ENCODE peak calls at places on chromosomes 3 and 15, in six cellular contexts. P is stromal cell of bone marrow; F is stimulated activated CD8-positive, alpha-beta memory T cell treated with anti-CD3 and anti-CD28 coated beads, Interleukin-4, amount 100 ng/mL, for 4 hours; Y is AG20443; L is endothelial cell of umbilical vein; S is activated CD8-positive, alpha-beta T cell treated with anti-CD3 and anti-CD28 coated beads for 36 hours. N is an unnamed sample.

GRCh38 chr15:47803767-47804166 is 86.5 kb downstream of the SEMA6D start:
- DNase-seq in P (peak; percentile 37), F (no peak), Y (no peak), L (no peak), S (no peak), N (no peak)

GRCh38 chr15:28019594-28020320 is 79.4 kb downstream of the OCA2 start:
- DNase-seq in P (no peak), F (no peak), Y (no peak), L (no peak), S (no peak), N (peak; percentile 35)

GRCh38 chr3:100277255-100277800 is 16.5 kb downstream of the TBC1D23 start:
- DNase-seq in P (no peak), F (no peak), Y (no peak), L (no peak), S (no peak), N (no peak)

GRCh38 chr3:21750831-21751391 is at the start of gene ZNF385D:
- DNase-seq in P (peak; percentile 40), F (no peak), Y (peak; percentile 78), L (no peak), S (no peak), N (peak; percentile 97)

GRCh38 chr3:183513046-183513706 is 42.3 kb downstream of the KLHL6 start:
- DNase-seq in P (no peak), F (peak; percentile 28), Y (no peak), L (no peak), S (peak; percentile 80), N (no peak)

GRCh38 chr3:180829409-180830405 is 82.8 kb upstream of the FXR1 start:
- DNase-seq in P (no peak), F (no peak), Y (no peak), L (no peak), S (no peak), N (no peak)

GRCh38 chr3:186534113-186534669 is 10.0 kb downstream of the CRYGS start:
- DNase-seq in P (no peak), F (no peak), Y (no peak), L (no peak), S (peak; percentile 73), N (no peak)

GRCh38 chr3:150635526-150635925 is 32.4 kb downstream of the SELENOT start:
- DNase-seq in P (no peak), F (no peak), Y (no peak), L (peak; percentile 46), S (no peak), N (peak; percentile 48)

GRCh38 chr3:42117175-42118008 is 26.2 kb downstream of the TRAK1 start:
- DNase-seq in P (peak; percentile 56), F (no peak), Y (peak; percentile 61), L (peak; percentile 56), S (no peak), N (peak; percentile 69)

GRCh38 chr15:90560229-90560771 is 30.6 kb downstream of the CRTC3 start:
- DNase-seq in P (peak; percentile 90), F (no peak), Y (peak; percentile 85), L (peak; percentile 39), S (no peak), N (no peak)

GRCh38 chr3:109387241-109387640 is 49.9 kb upstream of the DPPA4 start:
- DNase-seq in P (no peak), F (no peak), Y (no peak), L (no peak), S (no peak), N (no peak)

GRCh38 chr15:32884136-32884535 is 166.3 kb downstream of the GREM1 start:
- DNase-seq in P (no peak), F (no peak), Y (no peak), L (no peak), S (no peak), N (no peak)

GRCh38 chr3:111917300-111917699 is 58.2 kb downstream of the PHLDB2 start:
- DNase-seq in P (no peak), F (no peak), Y (peak; percentile 39), L (peak; percentile 88), S (no peak), N (peak; percentile 95)